ENCODE peak calls at places on chromosomes 5 and 9, in six cellular contexts. P, X, B, H, J and F are unnamed samples.

GRCh38 chr5:3187846-3188425 is 407.7 kb upstream of the IRX1 start:
- DNase-seq in P (no peak), X (no peak), B (no peak), H (no peak), J (no peak), F (no peak)

GRCh38 chr5:179906795-179907569 is 715 bp downstream of the TBC1D9B start:
- DNase-seq in P (peak), X (peak), B (peak), H (no peak), J (no peak), F (peak)

GRCh38 chr5:112848116-112848811 is 12.8 kb upstream of the SRP19 start:
- DNase-seq in P (peak), X (no peak), B (no peak), H (peak), J (peak), F (peak)

GRCh38 chr5:140181002-140181483 is 6.1 kb downstream of the CYSTM1 start:
- DNase-seq in P (no peak), X (no peak), B (no peak), H (no peak), J (no peak), F (no peak)

GRCh38 chr5:32600057-32600622 is 14.8 kb downstream of the SUB1 start:
- DNase-seq in P (no peak), X (no peak), B (no peak), H (no peak), J (peak), F (peak)

GRCh38 chr9:8718121-8718725 is 918.6 kb upstream of the DMAC1 start:
- DNase-seq in P (no peak), X (no peak), B (no peak), H (no peak), J (peak), F (no peak)

GRCh38 chr9:35577486-35577885 is 27.6 kb upstream of the TESK1 start:
- DNase-seq in P (no peak), X (no peak), B (no peak), H (no peak), J (no peak), F (no peak)

GRCh38 chr5:74390822-74391221 is 249.7 kb downstream of the ENC1 start:
- DNase-seq in P (no peak), X (no peak), B (no peak), H (no peak), J (no peak), F (no peak)

GRCh38 chr9:27261517-27262211 is 35.3 kb downstream of the EQTN start:
- DNase-seq in P (no peak), X (no peak), B (no peak), H (no peak), J (no peak), F (no peak)

GRCh38 chr5:141940695-141941271 is 17.1 kb downstream of the DELE1 start:
- DNase-seq in P (peak), X (no peak), B (no peak), H (peak), J (no peak), F (no peak)

GRCh38 chr9:8332296-8332695 is 532.7 kb upstream of the DMAC1 start:
- DNase-seq in P (no peak), X (no peak), B (no peak), H (no peak), J (no peak), F (no peak)

DNA sequence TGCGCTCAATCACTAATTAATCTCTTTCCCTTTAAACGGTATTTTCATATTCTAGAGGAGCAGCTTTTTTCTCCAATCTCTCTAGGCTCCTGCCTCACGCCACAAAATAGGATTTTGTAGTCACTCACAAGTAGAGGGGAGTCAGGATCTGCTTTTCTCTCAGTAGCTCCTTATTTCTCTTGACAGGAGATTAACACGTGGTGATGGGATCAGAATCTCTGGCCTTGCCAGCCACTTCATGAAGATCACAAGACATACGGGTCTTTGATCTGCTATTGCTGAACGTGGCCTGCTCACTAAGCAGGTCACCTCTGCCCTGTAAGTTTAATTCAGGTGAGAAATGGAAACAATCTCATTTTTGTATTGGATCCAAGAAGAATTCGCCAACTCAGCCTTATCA is 257.5 kb downstream of the DIRAS2 start:
- DNase-seq in P (no peak), X (no peak), B (no peak), H (no peak), J (no peak), F (no peak)
- TF ChIP-seq POLR2A in P (no peak), X (no peak), B (no peak), H (no peak), J (no peak), F (no peak)

GRCh38 chr5:178209334-178210072 is 5.2 kb downstream of the HNRNPAB start:
- DNase-seq in P (no peak), X (no peak), B (no peak), H (no peak), J (no peak), F (no peak)
- TF ChIP-seq POLR2A in P (no peak), X (no peak), B (no peak), H (no peak), J (no peak), F (no peak)

GRCh38 chr9:127931092-127931881 is 710 bp upstream of the PIP5KL1 start:
- DNase-seq in P (peak), X (no peak), B (no peak), H (peak), J (no peak), F (peak)
- TF ChIP-seq POLR2A in P (no peak), X (no peak), B (no peak), H (peak), J (no peak), F (no peak)

DNA sequence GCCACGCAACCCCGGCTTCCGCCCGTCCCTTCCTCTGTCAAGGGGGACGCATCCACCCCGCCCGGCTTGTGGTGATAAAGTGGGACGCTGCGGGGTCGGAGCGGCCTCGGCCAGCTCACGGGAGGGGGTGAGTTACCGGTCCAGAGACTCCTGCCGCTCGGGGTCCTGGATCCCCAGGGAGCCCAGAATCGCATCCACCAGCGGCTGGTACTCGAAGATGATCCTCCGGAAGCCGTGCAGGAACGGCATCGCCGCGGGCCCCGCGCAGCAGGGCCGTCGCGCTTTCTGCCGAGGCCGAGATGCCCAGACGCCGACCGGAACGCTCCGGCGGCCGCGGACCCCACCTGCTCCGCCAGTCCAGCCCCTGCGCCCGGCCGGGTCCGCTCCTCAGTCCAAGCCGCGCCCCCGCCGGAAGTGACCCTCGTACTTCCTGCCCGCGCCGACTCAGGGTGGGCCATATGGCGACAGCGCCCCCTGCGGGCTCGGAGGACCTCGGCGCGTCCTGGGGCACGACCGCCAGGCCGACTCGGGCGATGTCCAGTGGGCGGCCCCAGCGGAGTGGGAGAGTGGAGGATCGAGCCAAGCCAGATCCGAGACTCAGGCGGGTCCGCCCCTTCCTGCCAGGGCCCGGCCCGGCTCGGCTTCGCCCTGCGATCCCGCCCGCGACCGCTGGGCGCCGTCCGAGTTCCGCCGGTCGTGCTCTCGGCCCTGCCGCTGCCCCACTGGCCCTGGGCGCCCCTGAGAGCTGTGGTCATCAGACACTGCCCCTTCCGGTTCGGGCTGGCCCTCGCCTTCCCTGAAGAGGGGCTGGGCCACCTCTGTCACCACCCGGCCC is at the start of gene ASB6:
- DNase-seq in P (peak), X (peak), B (peak), H (peak), J (peak), F (peak)
- TF ChIP-seq POLR2A in P (peak), X (peak), B (peak), H (peak), J (peak), F (peak)

GRCh38 chr5:72305194-72306142 is 14.6 kb downstream of the MRPS27 start:
- DNase-seq in P (peak), X (no peak), B (no peak), H (no peak), J (no peak), F (no peak)
- TF ChIP-seq POLR2A in P (no peak), X (no peak), B (no peak), H (no peak), J (no peak), F (no peak)

DNA sequence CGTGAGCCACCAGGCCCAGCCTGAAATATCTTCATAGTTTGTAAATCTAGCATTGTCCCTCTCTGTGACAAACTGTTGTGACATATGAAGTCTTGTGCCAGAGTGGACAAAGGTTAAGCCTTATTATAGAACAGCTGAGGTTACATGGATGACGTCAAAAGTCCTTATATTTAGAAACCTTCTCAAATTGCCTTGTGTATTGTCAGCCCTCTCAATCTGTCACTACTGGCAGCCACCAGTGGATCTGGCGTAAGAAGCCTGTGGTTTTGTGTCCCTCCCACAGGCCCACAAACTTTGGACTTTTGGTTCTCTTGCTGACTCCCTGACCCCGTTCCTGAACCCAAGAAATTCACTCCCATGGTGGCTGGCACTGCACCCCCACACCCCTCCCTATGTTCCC is 79.5 kb upstream of the CCDC112 start:
- DNase-seq in P (peak), X (no peak), B (no peak), H (no peak), J (no peak), F (no peak)
- TF ChIP-seq POLR2A in P (no peak), X (no peak), B (no peak), H (no peak), J (no peak), F (no peak)

GRCh38 chr5:892390-893136 is at the start of the genes BRD9 and TRIP13:
- DNase-seq in P (peak), X (peak), B (peak), H (peak), J (peak), F (peak)
- TF ChIP-seq POLR2A in P (peak), X (no peak), B (no peak), H (peak), J (peak), F (peak)

GRCh38 chr9:136835162-136835931 is 6.9 kb upstream of the AJM1 start:
- DNase-seq in P (no peak), X (no peak), B (no peak), H (no peak), J (no peak), F (no peak)
- TF ChIP-seq POLR2A in P (no peak), X (no peak), B (no peak), H (no peak), J (no peak), F (no peak)

GRCh38 chr5:96493189-96493790 is 60.2 kb upstream of the PCSK1 start:
- DNase-seq in P (no peak), X (no peak), B (no peak), H (no peak), J (no peak), F (no peak)
- TF ChIP-seq POLR2A in P (no peak), X (no peak), B (no peak), H (no peak), J (no peak), F (no peak)